ENCODE peak calls at places on chromosomes 5 and 9, in six cellular contexts. One of them, this sample, is unnamed.

GRCh38 chr9:6686396-6686795 is 40.9 kb upstream of the GLDC start:
- DNase-seq in WTC11: no peak
- DNase-seq in GM12878: no peak
- DNase-seq in HepG2: peak
- DNase-seq in K562: no peak
- DNase-seq in H1: no peak
- DNase-seq in this sample: no peak

GRCh38 chr5:82313016-82313415 is 34.9 kb upstream of the RPS23 start:
- DNase-seq in WTC11: no peak
- DNase-seq in GM12878: no peak
- DNase-seq in HepG2: no peak
- DNase-seq in K562: no peak
- DNase-seq in H1: no peak
- DNase-seq in this sample: peak

GRCh38 chr9:129548571-129549135 is 72.2 kb downstream of the C9orf50 start:
- DNase-seq in WTC11: no peak
- DNase-seq in GM12878: no peak
- DNase-seq in HepG2: peak
- DNase-seq in K562: no peak
- DNase-seq in H1: no peak
- DNase-seq in this sample: no peak

GRCh38 chr5:42494414-42494813 is 71.2 kb downstream of the GHR start:
- DNase-seq in WTC11: no peak
- DNase-seq in GM12878: no peak
- DNase-seq in HepG2: no peak
- DNase-seq in K562: no peak
- DNase-seq in H1: no peak
- DNase-seq in this sample: no peak

GRCh38 chr5:9358961-9359686 is 186.8 kb downstream of the SEMA5A start:
- DNase-seq in WTC11: no peak
- DNase-seq in GM12878: no peak
- DNase-seq in HepG2: no peak
- DNase-seq in K562: no peak
- DNase-seq in H1: no peak
- DNase-seq in this sample: no peak

GRCh38 chr9:107286057-107286456 is 3.0 kb downstream of the RAD23B start:
- DNase-seq in WTC11: no peak
- DNase-seq in GM12878: no peak
- DNase-seq in HepG2: peak
- DNase-seq in K562: peak
- DNase-seq in H1: no peak
- DNase-seq in this sample: no peak

GRCh38 chr5:39541920-39542319 is 117.1 kb upstream of the DAB2 start:
- DNase-seq in WTC11: no peak
- DNase-seq in GM12878: no peak
- DNase-seq in HepG2: no peak
- DNase-seq in K562: no peak
- DNase-seq in H1: no peak
- DNase-seq in this sample: no peak

GRCh38 chr5:157354825-157355224 is 88.9 kb downstream of the CYFIP2 start:
- DNase-seq in WTC11: peak
- DNase-seq in GM12878: no peak
- DNase-seq in HepG2: no peak
- DNase-seq in K562: peak
- DNase-seq in H1: no peak
- DNase-seq in this sample: peak

GRCh38 chr5:177300236-177300880 is 3.2 kb downstream of the RAB24 start:
- DNase-seq in WTC11: no peak
- DNase-seq in GM12878: peak
- DNase-seq in HepG2: no peak
- DNase-seq in K562: peak
- DNase-seq in H1: no peak
- DNase-seq in this sample: peak

GRCh38 chr9:133715866-133716563 is 22.1 kb downstream of the SARDH start:
- DNase-seq in WTC11: peak
- DNase-seq in GM12878: no peak
- DNase-seq in HepG2: peak
- DNase-seq in K562: peak
- DNase-seq in H1: no peak
- DNase-seq in this sample: peak

GRCh38 chr5:163458778-163459405 is 1.0 kb downstream of the NUDCD2 start:
- DNase-seq in WTC11: no peak
- DNase-seq in GM12878: no peak
- DNase-seq in HepG2: no peak
- DNase-seq in K562: peak
- DNase-seq in H1: no peak
- DNase-seq in this sample: no peak

GRCh38 chr5:85453026-85453349 is 1068.3 kb upstream of the EDIL3 start:
- DNase-seq in WTC11: no peak
- DNase-seq in GM12878: no peak
- DNase-seq in HepG2: no peak
- DNase-seq in K562: peak
- DNase-seq in H1: no peak
- DNase-seq in this sample: no peak

GRCh38 chr5:110839004-110839403 is 100.2 kb downstream of the SLC25A46 start:
- DNase-seq in WTC11: no peak
- DNase-seq in GM12878: no peak
- DNase-seq in HepG2: no peak
- DNase-seq in K562: no peak
- DNase-seq in H1: no peak
- DNase-seq in this sample: no peak

GRCh38 chr5:155954739-155955445 is 372.1 kb upstream of the SGCD start:
- DNase-seq in WTC11: no peak
- DNase-seq in GM12878: no peak
- DNase-seq in HepG2: no peak
- DNase-seq in K562: no peak
- DNase-seq in H1: no peak
- DNase-seq in this sample: no peak

GRCh38 chr9:105281272-105281671 is 36.8 kb downstream of the SLC44A1 start:
- DNase-seq in WTC11: no peak
- DNase-seq in GM12878: no peak
- DNase-seq in HepG2: no peak
- DNase-seq in K562: no peak
- DNase-seq in H1: no peak
- DNase-seq in this sample: no peak

GRCh38 chr9:37958154-37958553 is 54.2 kb upstream of the SLC25A51 start:
- DNase-seq in WTC11: no peak
- DNase-seq in GM12878: no peak
- DNase-seq in HepG2: no peak
- DNase-seq in K562: no peak
- DNase-seq in H1: no peak
- DNase-seq in this sample: no peak

GRCh38 chr5:15500326-15500958 is 462 bp downstream of the FBXL7 start:
- DNase-seq in WTC11: peak
- DNase-seq in GM12878: no peak
- DNase-seq in HepG2: no peak
- DNase-seq in K562: no peak
- DNase-seq in H1: no peak
- DNase-seq in this sample: peak

GRCh38 chr9:35519697-35520403 is 29.9 kb downstream of the RUSC2 start:
- DNase-seq in WTC11: no peak
- DNase-seq in GM12878: no peak
- DNase-seq in HepG2: no peak
- DNase-seq in K562: no peak
- DNase-seq in H1: no peak
- DNase-seq in this sample: no peak
- TF ChIP-seq CREB1 in WTC11: no peak
- TF ChIP-seq CREB1 in GM12878: no peak
- TF ChIP-seq CREB1 in HepG2: no peak
- TF ChIP-seq CREB1 in K562: no peak
- TF ChIP-seq CREB1 in H1: no peak
- TF ChIP-seq CREB1 in this sample: no peak

GRCh38 chr5:81181576-81182316 is 51.4 kb upstream of the CKMT2 start:
- DNase-seq in WTC11: no peak
- DNase-seq in GM12878: no peak
- DNase-seq in HepG2: no peak
- DNase-seq in K562: no peak
- DNase-seq in H1: no peak
- DNase-seq in this sample: peak

GRCh38 chr5:81182396-81183390 is 50.4 kb upstream of the CKMT2 start:
- DNase-seq in WTC11: no peak
- DNase-seq in GM12878: no peak
- DNase-seq in HepG2: no peak
- DNase-seq in K562: no peak
- DNase-seq in H1: no peak
- DNase-seq in this sample: no peak

GRCh38 chr5:81187885-81188284 is 45.2 kb upstream of the CKMT2 start:
- DNase-seq in WTC11: no peak
- DNase-seq in GM12878: no peak
- DNase-seq in HepG2: no peak
- DNase-seq in K562: no peak
- DNase-seq in H1: no peak
- DNase-seq in this sample: no peak

GRCh38 chr5:81183811-81184748 is 49.0 kb upstream of the CKMT2 start:
- DNase-seq in WTC11: no peak
- DNase-seq in GM12878: no peak
- DNase-seq in HepG2: no peak
- DNase-seq in K562: no peak
- DNase-seq in H1: no peak
- DNase-seq in this sample: no peak

DNA sequence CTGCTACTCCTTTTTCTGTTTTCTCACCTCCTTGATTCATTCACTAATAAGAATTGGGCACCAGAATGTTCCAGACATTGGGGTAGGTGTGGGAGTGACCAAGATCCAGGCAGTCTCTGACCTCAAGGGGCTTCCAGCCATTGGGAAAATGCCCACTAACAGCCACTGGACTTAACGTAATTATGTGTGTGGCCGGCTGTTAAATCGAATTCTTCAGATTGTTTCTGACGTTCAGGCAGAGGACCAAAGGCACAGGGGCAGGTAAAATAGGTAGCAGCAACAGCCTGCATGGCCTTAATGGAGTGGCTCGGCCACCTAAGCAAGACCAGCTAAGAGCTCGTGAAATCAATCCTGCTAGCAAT is 48.4 kb upstream of the CKMT2 start:
- DNase-seq in WTC11: no peak
- DNase-seq in GM12878: no peak
- DNase-seq in HepG2: no peak
- DNase-seq in K562: no peak
- DNase-seq in H1: no peak
- DNase-seq in this sample: no peak
- TF ChIP-seq CREB1 in WTC11: no peak
- TF ChIP-seq CREB1 in GM12878: no peak
- TF ChIP-seq CREB1 in HepG2: no peak
- TF ChIP-seq CREB1 in K562: no peak
- TF ChIP-seq CREB1 in H1: no peak
- TF ChIP-seq CREB1 in this sample: no peak

GRCh38 chr9:71249729-71250317 is 128.4 kb upstream of the TRPM3 start:
- DNase-seq in WTC11: no peak
- DNase-seq in GM12878: no peak
- DNase-seq in HepG2: peak
- DNase-seq in K562: peak
- DNase-seq in H1: no peak
- DNase-seq in this sample: peak
- TF ChIP-seq CREB1 in WTC11: no peak
- TF ChIP-seq CREB1 in GM12878: no peak
- TF ChIP-seq CREB1 in HepG2: no peak
- TF ChIP-seq CREB1 in K562: no peak
- TF ChIP-seq CREB1 in H1: no peak
- TF ChIP-seq CREB1 in this sample: no peak

DNA sequence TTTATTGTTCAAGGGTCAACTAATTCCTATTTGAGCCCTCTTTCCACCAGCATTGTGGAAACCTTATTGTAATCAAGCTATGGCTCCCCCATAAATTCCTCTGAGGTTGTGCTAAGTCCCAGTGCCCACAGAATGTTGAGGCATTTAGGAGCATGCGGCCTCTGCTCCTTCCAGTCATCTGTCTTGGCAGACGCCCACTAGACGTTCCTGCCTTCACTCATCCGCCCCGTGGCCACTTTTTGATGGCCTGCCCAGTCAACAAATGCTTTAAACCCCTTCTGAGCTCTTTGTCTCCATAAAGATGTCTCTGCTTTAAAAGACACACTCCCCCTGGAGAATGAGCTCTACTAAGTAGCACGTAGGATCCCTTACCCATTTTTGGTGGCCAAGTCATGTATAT is 104.7 kb downstream of the GAS1 start:
- DNase-seq in WTC11: no peak
- DNase-seq in GM12878: no peak
- DNase-seq in HepG2: no peak
- DNase-seq in K562: no peak
- DNase-seq in H1: no peak
- DNase-seq in this sample: no peak
- TF ChIP-seq CREB1 in WTC11: no peak
- TF ChIP-seq CREB1 in GM12878: no peak
- TF ChIP-seq CREB1 in HepG2: no peak
- TF ChIP-seq CREB1 in K562: no peak
- TF ChIP-seq CREB1 in H1: no peak
- TF ChIP-seq CREB1 in this sample: no peak

DNA sequence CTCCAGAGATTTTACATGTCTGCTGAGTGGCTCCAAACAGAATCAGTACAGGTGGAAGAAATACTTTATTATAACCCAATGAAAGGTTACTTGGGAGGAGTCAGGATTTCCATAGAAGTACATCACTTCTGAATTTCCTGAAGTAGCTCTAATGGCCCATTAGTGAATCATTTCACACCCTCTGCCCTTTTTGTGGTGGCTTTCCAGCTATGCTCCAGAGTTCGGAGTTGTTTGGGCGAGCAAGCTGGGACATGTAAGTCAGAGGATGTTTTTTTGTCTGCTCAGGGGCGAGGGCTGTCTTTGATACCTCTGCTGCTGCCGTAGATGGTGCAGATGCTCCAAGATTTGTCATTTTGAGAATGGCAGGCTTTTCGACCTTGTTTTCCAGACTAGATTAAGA is 226.1 kb downstream of the GOLPH3 start:
- DNase-seq in WTC11: no peak
- DNase-seq in GM12878: no peak
- DNase-seq in HepG2: no peak
- DNase-seq in K562: no peak
- DNase-seq in H1: no peak
- DNase-seq in this sample: no peak
- TF ChIP-seq CREB1 in WTC11: no peak
- TF ChIP-seq CREB1 in GM12878: no peak
- TF ChIP-seq CREB1 in HepG2: no peak
- TF ChIP-seq CREB1 in K562: no peak
- TF ChIP-seq CREB1 in H1: no peak
- TF ChIP-seq CREB1 in this sample: no peak

GRCh38 chr9:121601234-121601633 is 50.2 kb upstream of the DAB2IP start:
- DNase-seq in WTC11: no peak
- DNase-seq in GM12878: no peak
- DNase-seq in HepG2: peak
- DNase-seq in K562: no peak
- DNase-seq in H1: no peak
- DNase-seq in this sample: no peak

GRCh38 chr9:121607434-121608248 is 43.8 kb upstream of the DAB2IP start:
- DNase-seq in WTC11: no peak
- DNase-seq in GM12878: no peak
- DNase-seq in HepG2: peak
- DNase-seq in K562: no peak
- DNase-seq in H1: no peak
- DNase-seq in this sample: no peak

GRCh38 chr9:121603028-121603427 is 48.4 kb upstream of the DAB2IP start:
- DNase-seq in WTC11: no peak
- DNase-seq in GM12878: no peak
- DNase-seq in HepG2: no peak
- DNase-seq in K562: no peak
- DNase-seq in H1: no peak
- DNase-seq in this sample: no peak

GRCh38 chr9:121604654-121605053 is 46.8 kb upstream of the DAB2IP start:
- DNase-seq in WTC11: no peak
- DNase-seq in GM12878: no peak
- DNase-seq in HepG2: no peak
- DNase-seq in K562: no peak
- DNase-seq in H1: no peak
- DNase-seq in this sample: no peak

GRCh38 chr9:121604242-121604641 is 47.2 kb upstream of the DAB2IP start:
- DNase-seq in WTC11: no peak
- DNase-seq in GM12878: no peak
- DNase-seq in HepG2: peak
- DNase-seq in K562: peak
- DNase-seq in H1: no peak
- DNase-seq in this sample: peak
- TF ChIP-seq CREB1 in WTC11: no peak
- TF ChIP-seq CREB1 in GM12878: no peak
- TF ChIP-seq CREB1 in HepG2: no peak
- TF ChIP-seq CREB1 in K562: no peak
- TF ChIP-seq CREB1 in H1: no peak
- TF ChIP-seq CREB1 in this sample: no peak

This sample was measured in GM23338.